ENCODE peak calls at places on chromosomes 12 and 14, in seven cellular contexts. L, H, W, U, I, K and A are unnamed samples.

GRCh38 chr12:67515679-67516363 is 132.7 kb upstream of the DYRK2 start:
- DNase-seq in L (no peak), H (no peak), W (no peak), U (peak), I (no peak), K (no peak), A (no peak)

GRCh38 chr14:97179573-97179972 is 382.4 kb downstream of the VRK1 start:
- DNase-seq in L (no peak), H (no peak), W (peak), U (no peak), I (no peak), K (no peak), A (no peak)

GRCh38 chr12:19402743-19403400 is 36.4 kb upstream of the AEBP2 start:
- DNase-seq in L (no peak), H (no peak), W (no peak), U (no peak), I (no peak), K (no peak), A (no peak)

GRCh38 chr12:5123921-5124320 is 80.2 kb downstream of the KCNA5 start:
- DNase-seq in L (no peak), H (no peak), W (no peak), U (no peak), I (no peak), K (no peak), A (no peak)

GRCh38 chr12:68591716-68592437 is 18.8 kb upstream of the RAP1B start:
- DNase-seq in L (no peak), H (no peak), W (no peak), U (no peak), I (no peak), K (no peak), A (no peak)

GRCh38 chr12:100554608-100555077 is 18.8 kb upstream of the GAS2L3 start:
- DNase-seq in L (no peak), H (no peak), W (peak), U (peak), I (peak), K (peak), A (no peak)

GRCh38 chr14:59849371-59850130 is 21.0 kb downstream of the RTN1 start:
- DNase-seq in L (no peak), H (no peak), W (no peak), U (no peak), I (no peak), K (no peak), A (no peak)

GRCh38 chr12:32659908-32660440 is 19.1 kb upstream of the DNM1L start:
- DNase-seq in L (no peak), H (no peak), W (no peak), U (no peak), I (no peak), K (no peak), A (no peak)

GRCh38 chr12:26830783-26831601 is 2.0 kb downstream of the ITPR2 start:
- DNase-seq in L (no peak), H (no peak), W (no peak), U (no peak), I (peak), K (peak), A (no peak)

GRCh38 chr12:18283776-18284175 is 22.5 kb downstream of the PIK3C2G start:
- DNase-seq in L (no peak), H (no peak), W (no peak), U (no peak), I (no peak), K (no peak), A (no peak)

GRCh38 chr12:104549820-104550480 is 93.2 kb downstream of the CHST11 start:
- DNase-seq in L (no peak), H (no peak), W (peak), U (no peak), I (no peak), K (no peak), A (no peak)

GRCh38 chr14:52961060-52961639 is 10.3 kb upstream of the FERMT2 start:
- DNase-seq in L (no peak), H (peak), W (peak), U (peak), I (peak), K (peak), A (no peak)

GRCh38 chr12:53298154-53298553 is 1.3 kb upstream of the MYG1 start:
- DNase-seq in L (no peak), H (no peak), W (peak), U (no peak), I (no peak), K (no peak), A (no peak)

GRCh38 chr12:122081108-122081696 is 2.6 kb downstream of the MLXIP start:
- DNase-seq in L (no peak), H (no peak), W (peak), U (no peak), I (no peak), K (no peak), A (no peak)

GRCh38 chr14:68164723-68165122 is 345.1 kb downstream of the RAD51B start:
- DNase-seq in L (no peak), H (no peak), W (no peak), U (no peak), I (no peak), K (no peak), A (no peak)

GRCh38 chr12:115051378-115051777 is 367.4 kb upstream of the TBX3 start:
- DNase-seq in L (no peak), H (no peak), W (no peak), U (no peak), I (no peak), K (no peak), A (no peak)

GRCh38 chr12:104433061-104433460 is 23.7 kb upstream of the CHST11 start:
- DNase-seq in L (no peak), H (no peak), W (no peak), U (no peak), I (no peak), K (no peak), A (no peak)

GRCh38 chr12:103965590-103966407 is at the start of gene TDG:
- DNase-seq in L (peak), H (peak), W (peak), U (peak), I (peak), K (peak), A (peak)

GRCh38 chr14:30560581-30560980 is 1.6 kb downstream of the G2E3 start:
- DNase-seq in L (no peak), H (no peak), W (no peak), U (no peak), I (no peak), K (no peak), A (no peak)

GRCh38 chr12:23008613-23009012 is 383.6 kb downstream of the ETNK1 start:
- DNase-seq in L (no peak), H (peak), W (no peak), U (no peak), I (no peak), K (no peak), A (no peak)

GRCh38 chr12:6903712-6904111 is 910 bp upstream of the LRRC23 start:
- DNase-seq in L (no peak), H (no peak), W (no peak), U (no peak), I (no peak), K (no peak), A (no peak)